ENCODE peak calls at places on chromosomes 11 and 22, in seven cellular contexts. W is CD4-positive, CD25-positive, alpha-beta regulatory T cell; P is endothelial cell of umbilical vein; I is fibroblast of lung; N is lower lobe of right lung; D is A549; C is brain microvascular endothelial cell. L is an unnamed sample.

GRCh38 chr22:26273011-26273675 is 103.9 kb downstream of the SEZ6L start:
- DNase-seq in W (no peak), N (no peak), P (no peak), I (no peak), D (no peak), C (no peak), L (no peak)

GRCh38 chr11:42709216-42709615 is 602.6 kb upstream of the API5 start:
- DNase-seq in N (no peak), D (no peak), I (no peak), C (no peak), P (no peak), W (no peak), L (no peak)

GRCh38 chr22:42685941-42686666 is 34.6 kb downstream of the A4GALT start:
- DNase-seq in C (no peak), P (no peak), I (peak; percentile 73), N (no peak), W (no peak), D (no peak), L (no peak)

GRCh38 chr11:108835624-108836023 is 170.8 kb downstream of the DDX10 start:
- DNase-seq in N (no peak), D (no peak), P (no peak), I (no peak), C (no peak), W (no peak), L (no peak)

GRCh38 chr11:11143849-11144248 is 209.2 kb downstream of the CSNK2A3 start:
- DNase-seq in D (no peak), P (no peak), C (no peak), I (no peak), W (no peak), N (no peak), L (no peak)

GRCh38 chr22:27213766-27214581 is 556.6 kb downstream of the MIAT start:
- DNase-seq in I (peak; percentile 44), C (peak; percentile 85), P (peak; percentile 34), W (no peak), N (no peak), D (no peak), L (no peak)

GRCh38 chr22:49202226-49202625 is 625.4 kb downstream of the BRD1 start:
- DNase-seq in C (no peak), P (no peak), W (no peak), N (peak; percentile 27), D (no peak), I (no peak), L (peak; percentile 54)

GRCh38 chr22:19993926-19994325 is 22.7 kb downstream of the ARVCF start:
- DNase-seq in W (no peak), I (no peak), D (no peak), P (no peak), C (no peak), N (no peak), L (no peak)

GRCh38 chr11:116300252-116300651 is 472.5 kb downstream of the BUD13 start:
- DNase-seq in I (no peak), C (no peak), P (no peak), D (no peak), W (no peak), N (no peak), L (no peak)

GRCh38 chr11:110251837-110252236 is 44.6 kb downstream of the RDX start:
- DNase-seq in P (peak; percentile 90), D (peak; percentile 31), N (no peak), I (peak; percentile 43), C (peak; percentile 62), W (no peak), L (no peak)

GRCh38 chr22:30005213-30005857 is 74.9 kb upstream of the HORMAD2 start:
- DNase-seq in W (peak; percentile 34), N (peak; percentile 62), D (peak; percentile 53), I (peak; percentile 78), P (peak; percentile 77), C (peak; percentile 72), L (no peak)

GRCh38 chr22:21762712-21763581 is 27.4 kb upstream of the YPEL1 start:
- DNase-seq in C (no peak), N (no peak), W (no peak), I (no peak), D (no peak), P (no peak), L (no peak)

GRCh38 chr11:100151944-100152343 is 535.1 kb upstream of the ARHGAP42 start:
- DNase-seq in C (peak; percentile 25), W (no peak), I (no peak), N (no peak), D (peak; percentile 0), P (no peak), L (no peak)

DNA sequence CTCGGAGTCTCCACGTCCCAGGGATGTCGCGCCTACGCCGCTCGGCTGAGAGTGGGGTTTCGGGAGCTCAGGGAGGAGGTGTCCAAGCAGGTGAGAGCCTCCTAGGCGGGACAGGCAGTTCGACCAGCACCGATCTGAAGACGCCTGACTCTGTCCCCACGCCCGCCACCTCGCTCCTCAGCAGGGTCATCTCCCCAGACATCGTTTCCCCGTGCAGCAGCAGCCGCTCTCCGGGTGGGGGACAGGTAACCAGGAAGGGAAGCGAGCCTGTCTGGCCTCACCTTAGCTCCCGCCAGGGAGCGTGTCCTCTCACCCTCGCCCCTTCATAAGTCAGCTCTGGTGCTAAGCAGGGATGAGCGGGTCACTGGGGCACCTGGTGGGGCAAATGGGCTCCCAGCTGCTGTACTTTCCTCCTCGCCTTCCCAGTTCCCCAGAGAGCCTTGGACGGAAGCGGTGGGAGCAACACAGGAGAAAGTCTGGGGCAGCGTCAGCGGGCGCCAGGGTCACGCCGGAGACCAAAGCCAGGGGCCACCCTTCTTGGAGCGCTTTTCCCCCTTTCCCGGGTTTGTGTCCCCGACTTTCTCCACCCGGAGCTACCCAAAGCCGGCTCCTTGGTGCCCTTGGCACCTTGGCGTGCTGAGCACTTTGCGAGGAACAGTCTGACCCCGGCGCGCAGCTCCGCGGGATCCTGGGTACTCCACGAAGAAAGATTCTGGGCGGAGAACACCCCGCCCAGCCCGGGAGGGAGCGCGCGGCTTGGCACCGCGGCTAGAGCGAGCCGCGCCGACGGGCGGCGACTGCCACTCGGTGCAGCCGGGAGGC is 1.6 kb downstream of the SPON1 start:
- DNase-seq in P (no peak), N (peak; percentile 45), W (no peak), D (no peak), C (no peak), I (no peak), L (no peak)
- H3K4me3 ChIP-seq in P (no peak overlapping the region), N (peak overlapping the region; percentile 58), W (no peak overlapping the region), D (no peak overlapping the region), C (no peak overlapping the region), I (peak overlapping the region; percentile 3), L (peak overlapping the region; percentile 40)

GRCh38 chr22:18035740-18036139 is 11.4 kb upstream of the MICAL3 start:
- DNase-seq in D (peak; percentile 79), C (no peak), W (no peak), I (peak; percentile 32), N (peak; percentile 52), P (no peak), L (peak; percentile 49)

GRCh38 chr22:18032455-18033101 is 8.2 kb upstream of the MICAL3 start:
- DNase-seq in C (peak; percentile 14), D (peak; percentile 48), I (peak; percentile 55), N (no peak), W (no peak), P (no peak), L (no peak)

GRCh38 chr22:18031670-18032454 is 7.5 kb upstream of the MICAL3 start:
- DNase-seq in W (no peak), I (peak; percentile 82), P (no peak), D (peak; percentile 80), C (peak; percentile 85), N (no peak), L (peak; percentile 38)

GRCh38 chr22:18033204-18033998 is 9.0 kb upstream of the MICAL3 start:
- DNase-seq in I (no peak), W (no peak), P (no peak), C (no peak), D (no peak), N (no peak), L (peak; percentile 27)

GRCh38 chr22:18034076-18034475 is 9.7 kb upstream of the MICAL3 start:
- DNase-seq in C (no peak), D (no peak), N (no peak), W (no peak), P (no peak), I (no peak), L (no peak)
- H3K27ac ChIP-seq in C (no peak overlapping the region), D (peak overlapping the region; percentile 85), N (no peak overlapping the region), W (no peak overlapping the region), P (no peak overlapping the region), I (no peak overlapping the region), L (no peak overlapping the region)

GRCh38 chr11:12223771-12224536 is 113.6 kb downstream of the MICAL2 start:
- DNase-seq in D (no peak), P (no peak), W (no peak), I (peak; percentile 53), N (no peak), C (no peak), L (no peak)
- H3K4me3 ChIP-seq in D (no peak overlapping the region), P (no peak overlapping the region), W (peak overlapping the region; percentile 81), I (no peak overlapping the region), N (no peak overlapping the region), C (no peak overlapping the region), L (no peak overlapping the region)

GRCh38 chr11:7605544-7605943 is 67.8 kb downstream of the CYB5R2 start:
- DNase-seq in I (no peak), W (no peak), C (peak; percentile 85), N (no peak), D (peak; percentile 90), P (peak; percentile 98), L (no peak)
- H3K27ac ChIP-seq in I (no peak overlapping the region), W (no peak overlapping the region), C (peak overlapping the region; percentile 31), N (peak overlapping the region; percentile 68), D (peak overlapping the region; percentile 85), P (peak overlapping the region; percentile 85), L (no peak overlapping the region)

DNA sequence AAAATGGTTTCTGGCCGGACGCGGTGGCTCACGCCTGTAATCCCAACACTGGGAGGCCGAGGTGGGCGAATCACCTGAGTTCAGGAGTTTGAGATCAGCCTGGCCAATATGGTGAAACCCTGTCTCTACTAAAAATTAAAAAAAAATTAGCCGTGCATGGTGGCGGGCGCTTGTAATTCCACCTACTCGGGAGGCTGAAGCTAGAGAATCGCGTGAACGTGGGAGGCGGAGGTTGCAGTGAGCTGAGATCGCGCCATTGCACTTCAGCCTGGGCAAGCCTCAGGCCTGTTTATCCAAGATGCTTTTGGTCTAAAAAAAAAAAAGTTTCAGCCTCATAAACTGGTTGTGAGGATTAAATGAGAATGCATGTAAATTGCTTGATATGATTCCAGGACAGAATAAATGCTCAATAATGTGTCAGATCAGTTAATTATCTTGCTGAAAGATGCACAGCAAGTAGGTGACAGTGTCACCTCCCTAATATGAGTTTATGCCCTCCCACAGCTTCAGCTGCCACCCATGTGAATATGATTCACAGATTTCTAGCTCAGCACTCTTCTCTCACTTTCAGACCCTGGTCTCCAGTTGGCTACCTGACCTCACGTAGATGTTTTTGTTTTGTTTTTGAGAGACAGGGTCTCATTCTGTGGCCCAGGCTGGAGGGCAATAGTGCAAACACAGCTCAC is 1.1 kb upstream of the ALG8 start:
- DNase-seq in D (no peak), W (no peak), C (no peak), I (no peak), N (no peak), P (no peak), L (no peak)
- H3K4me3 ChIP-seq in D (peak overlapping the region; percentile 65), W (peak overlapping the region; percentile 96), C (peak overlapping the region; percentile 87), I (peak overlapping the region; percentile 81), N (peak overlapping the region; percentile 91), P (peak overlapping the region; percentile 84), L (peak overlapping the region; percentile 86)

L was measured in spleen.